ENCODE peak calls at places on chromosomes 3 and 15, in five cellular contexts. P, D, R, F and O are unnamed samples.

GRCh38 chr3:122395582-122395981 is 11.6 kb downstream of the FAM162A start:
- DNase-seq in P (no peak), D (no peak), R (no peak), F (no peak), O (no peak)

GRCh38 chr15:45431502-45431901 is 53.2 kb upstream of the GATM start:
- DNase-seq in P (no peak), D (no peak), R (no peak), F (no peak), O (no peak)

GRCh38 chr15:82855286-82856092 is 46.1 kb downstream of the WHAMM start:
- DNase-seq in P (no peak), D (no peak), R (no peak), F (no peak), O (no peak)

GRCh38 chr3:139267300-139268246 is 76.2 kb upstream of the MRPS22 start:
- DNase-seq in P (no peak), D (peak), R (no peak), F (no peak), O (no peak)

GRCh38 chr3:122952509-122952908 is 75.1 kb downstream of the SEMA5B start:
- DNase-seq in P (no peak), D (no peak), R (peak), F (no peak), O (no peak)

GRCh38 chr3:25438791-25439555 is 10.9 kb downstream of the RARB start:
- DNase-seq in P (no peak), D (no peak), R (peak), F (no peak), O (no peak)

GRCh38 chr15:99558571-99558970 is 7.2 kb upstream of the MEF2A start:
- DNase-seq in P (no peak), D (no peak), R (no peak), F (no peak), O (no peak)

GRCh38 chr3:133408961-133409360 is 9.1 kb downstream of the BFSP2 start:
- DNase-seq in P (no peak), D (no peak), R (peak), F (no peak), O (no peak)

GRCh38 chr15:93278006-93278405 is 189.0 kb upstream of the RGMA start:
- DNase-seq in P (no peak), D (no peak), R (no peak), F (no peak), O (no peak)

GRCh38 chr3:74883690-74884089 is 269.2 kb upstream of the CNTN3 start:
- DNase-seq in P (no peak), D (no peak), R (peak), F (no peak), O (no peak)

GRCh38 chr3:122230174-122230573 is 46.7 kb downstream of the CASR start:
- DNase-seq in P (no peak), D (no peak), R (no peak), F (no peak), O (no peak)

GRCh38 chr15:47066386-47066785 is 650.9 kb upstream of the SEMA6D start:
- DNase-seq in P (no peak), D (no peak), R (no peak), F (no peak), O (no peak)

GRCh38 chr3:28286595-28286994 is 45.2 kb downstream of the CMC1 start:
- DNase-seq in P (peak), D (no peak), R (peak), F (no peak), O (no peak)

GRCh38 chr3:193932576-193932975 is 203.4 kb upstream of the HES1 start:
- DNase-seq in P (no peak), D (no peak), R (no peak), F (no peak), O (no peak)

GRCh38 chr15:96171271-96171739 is 159.2 kb upstream of the NR2F2 start:
- DNase-seq in P (no peak), D (no peak), R (peak), F (no peak), O (no peak)

GRCh38 chr15:89395996-89396395 is 61.4 kb upstream of the POLG start:
- DNase-seq in P (no peak), D (no peak), R (no peak), F (no peak), O (no peak)

GRCh38 chr3:59517448-59517847 is 467.6 kb upstream of the CFAP20DC start:
- DNase-seq in P (peak), D (no peak), R (no peak), F (no peak), O (no peak)